ENCODE peak calls at places on chromosomes 2 and 18, in six cellular contexts. A is mesothelial cell of epicardium; B is AG08396; R is nucleus accumbens; W is activated CD8-positive, alpha-beta memory T cell treated with anti-CD3 and anti-CD28 coated beads for 1 hour; X is right cardiac atrium. E is an unnamed sample.

GRCh38 chr18:56257215-56257614 is 381.2 kb downstream of the TXNL1 start:
- DNase-seq in A (no peak), B (peak), R (no peak), W (no peak), X (no peak), E (peak)

GRCh38 chr2:6810961-6811360 is 54.7 kb downstream of the CMPK2 start:
- DNase-seq in A (no peak), B (no peak), R (no peak), W (no peak), X (no peak), E (no peak)

GRCh38 chr2:69335291-69335690 is 51.7 kb downstream of the GFPT1 start:
- DNase-seq in A (no peak), B (no peak), R (no peak), W (no peak), X (no peak), E (no peak)

GRCh38 chr2:95350320-95351079 is 52.0 kb upstream of the FAHD2A start:
- DNase-seq in A (no peak), B (no peak), R (no peak), W (no peak), X (no peak), E (no peak)

GRCh38 chr2:55223958-55224760 is 7.9 kb downstream of the CLHC1 start:
- DNase-seq in A (no peak), B (no peak), R (no peak), W (no peak), X (no peak), E (no peak)

GRCh38 chr18:9803698-9804516 is 81.9 kb upstream of the TXNDC2 start:
- DNase-seq in A (no peak), B (no peak), R (no peak), W (no peak), X (peak), E (peak)

GRCh38 chr2:15159751-15160177 is 401.4 kb downstream of the NBAS start:
- DNase-seq in A (no peak), B (peak), R (no peak), W (no peak), X (no peak), E (peak)

GRCh38 chr2:114421781-114422180 is 20.7 kb upstream of the DPP10 start:
- DNase-seq in A (no peak), B (no peak), R (no peak), W (no peak), X (no peak), E (no peak)

GRCh38 chr2:106965611-106966010 is 79.6 kb upstream of the ST6GAL2 start:
- DNase-seq in A (no peak), B (no peak), R (no peak), W (no peak), X (no peak), E (peak)

GRCh38 chr2:75053484-75054112 is 95.2 kb downstream of the POLE4 start:
- DNase-seq in A (no peak), B (peak), R (no peak), W (no peak), X (no peak), E (peak)

GRCh38 chr2:68764041-68764780 is 29.6 kb downstream of the ARHGAP25 start:
- DNase-seq in A (no peak), B (no peak), R (no peak), W (no peak), X (no peak), E (no peak)

GRCh38 chr2:42556351-42556890 is 12.0 kb upstream of the MTA3 start:
- DNase-seq in A (no peak), B (no peak), R (no peak), W (no peak), X (no peak), E (no peak)

GRCh38 chr2:98463988-98464771 is 19.5 kb downstream of the INPP4A start:
- DNase-seq in A (no peak), B (no peak), R (no peak), W (no peak), X (no peak), E (no peak)

GRCh38 chr2:130864830-130865229 is 28.1 kb downstream of the ARHGEF4 start:
- DNase-seq in A (no peak), B (no peak), R (no peak), W (no peak), X (peak), E (peak)

GRCh38 chr2:134498654-134499053 is 220.1 kb downstream of the TMEM163 start:
- DNase-seq in A (no peak), B (no peak), R (no peak), W (no peak), X (no peak), E (no peak)

GRCh38 chr2:95179451-95179850 is 13.8 kb downstream of the ZNF2 start:
- DNase-seq in A (no peak), B (no peak), R (no peak), W (no peak), X (peak), E (no peak)

GRCh38 chr2:72883356-72883962 is 3.7 kb upstream of the SPR start:
- DNase-seq in A (no peak), B (peak), R (no peak), W (no peak), X (peak), E (peak)

E was measured in GM23248.